ENCODE peak calls at places on chromosomes 5 and 9, in seven cellular contexts. N is OCI-LY7, U is WERI-Rb-1, W is adipocyte, A is fibroblast of lung, Q is spleen, L is heart right ventricle. B is an unnamed sample. For H3K36me3, the result is how much of the 10 kb centered on the place peaks cover.

GRCh38 chr5:140000332-140000731 is 42.8 kb downstream of the NRG2 start:
- DNase-seq in N (no peak), U (no peak), W (no peak), A (no peak), Q (no peak), L (peak), B (no peak)

GRCh38 chr5:53482717-53483638 is 2.5 kb downstream of the FST start:
- DNase-seq in N (peak), U (no peak), W (peak), A (peak), Q (peak), L (peak), B (peak)

GRCh38 chr5:173618927-173619519 is 2.6 kb upstream of the BOD1 start:
- DNase-seq in N (peak), U (peak), W (peak), A (peak), Q (no peak), L (peak), B (no peak)

GRCh38 chr5:90293931-90294330 is 115.6 kb downstream of the CETN3 start:
- DNase-seq in N (no peak), U (no peak), W (no peak), A (peak), Q (no peak), L (no peak), B (no peak)

GRCh38 chr5:22560115-22560514 is 293.0 kb downstream of the CDH12 start:
- DNase-seq in N (no peak), U (no peak), W (peak), A (peak), Q (no peak), L (no peak), B (no peak)

GRCh38 chr9:5352637-5353248 is 13.1 kb upstream of the RLN1 start:
- DNase-seq in N (no peak), U (no peak), W (no peak), A (no peak), Q (no peak), L (no peak), B (no peak)

GRCh38 chr5:172583931-172584511 is 57.0 kb upstream of the NEURL1B start:
- DNase-seq in N (no peak), U (no peak), W (no peak), A (no peak), Q (peak), L (peak), B (no peak)

GRCh38 chr5:157924931-157925729 is 66.2 kb upstream of the CLINT1 start:
- DNase-seq in N (no peak), U (no peak), W (no peak), A (no peak), Q (no peak), L (no peak), B (no peak)

GRCh38 chr5:30063503-30063902 is 1130.0 kb upstream of the CDH6 start:
- DNase-seq in N (no peak), U (no peak), W (no peak), A (no peak), Q (no peak), L (no peak), B (no peak)

GRCh38 chr5:67234671-67235176 is 38.1 kb upstream of the CD180 start:
- DNase-seq in N (no peak), U (no peak), W (peak), A (peak), Q (peak), L (peak), B (peak)

GRCh38 chr5:172731286-172732073 is 39.5 kb downstream of the DUSP1 start:
- DNase-seq in N (no peak), U (no peak), W (no peak), A (no peak), Q (no peak), L (no peak), B (peak)

GRCh38 chr9:76512826-76513225 is 53.8 kb downstream of the GCNT1 start:
- DNase-seq in N (no peak), U (no peak), W (peak), A (peak), Q (no peak), L (no peak), B (no peak)

GRCh38 chr9:130689937-130690700 is 3.5 kb upstream of the EXOSC2 start:
- DNase-seq in N (peak), U (no peak), W (peak), A (peak), Q (no peak), L (peak), B (no peak)

GRCh38 chr5:112479418-112479817 is 60.3 kb upstream of the EPB41L4A start:
- DNase-seq in N (no peak), U (no peak), W (peak), A (peak), Q (no peak), L (no peak), B (no peak)

GRCh38 chr9:14434971-14435718 is 121.2 kb upstream of the NFIB start:
- DNase-seq in N (no peak), U (no peak), W (no peak), A (no peak), Q (no peak), L (no peak), B (no peak)

GRCh38 chr5:124707516-124707915 is 38.9 kb downstream of the ZNF608 start:
- DNase-seq in N (peak), U (no peak), W (no peak), A (no peak), Q (no peak), L (no peak), B (no peak)

GRCh38 chr9:86282979-86283535 is 719 bp upstream of the ISCA1 start:
- DNase-seq in N (no peak), U (no peak), W (peak), A (peak), Q (peak), L (no peak), B (no peak)

GRCh38 chr5:372911-373709 is 51.6 kb downstream of the AHRR start:
- DNase-seq in N (no peak), U (no peak), W (no peak), A (no peak), Q (peak), L (no peak), B (peak)

GRCh38 chr5:124574521-124575436 is 171.7 kb downstream of the ZNF608 start:
- DNase-seq in N (no peak), U (no peak), W (no peak), A (no peak), Q (no peak), L (no peak), B (no peak)

GRCh38 chr9:38118862-38119435 is 49.9 kb upstream of the SHB start:
- DNase-seq in N (no peak), U (no peak), W (no peak), A (no peak), Q (peak), L (no peak), B (no peak)

GRCh38 chr9:85417674-85418073 is 324.1 kb downstream of the AGTPBP1 start:
- DNase-seq in N (no peak), U (no peak), W (no peak), A (no peak), Q (no peak), L (no peak), B (no peak)

GRCh38 chr9:77488439-77489126 is 159.5 kb downstream of the GNA14 start:
- DNase-seq in N (peak), U (no peak), W (peak), A (peak), Q (no peak), L (no peak), B (no peak)

GRCh38 chr9:93656426-93657222 is 80.2 kb downstream of the PHF2 start:
- DNase-seq in N (no peak), U (peak), W (no peak), A (no peak), Q (peak), L (no peak), B (peak)

GRCh38 chr5:11563822-11564221 is 340.4 kb downstream of the CTNND2 start:
- DNase-seq in N (no peak), U (no peak), W (no peak), A (no peak), Q (no peak), L (no peak), B (no peak)

GRCh38 chr5:159965031-159965837 is 43.7 kb upstream of the TTC1 start:
- DNase-seq in N (peak), U (peak), W (peak), A (peak), Q (peak), L (peak), B (peak)

GRCh38 chr5:170000155-170000554 is 19.9 kb upstream of the INSYN2B start:
- DNase-seq in N (no peak), U (no peak), W (no peak), A (no peak), Q (no peak), L (no peak), B (no peak)

GRCh38 chr9:99430301-99430700 is 208.2 kb downstream of the SEC61B start:
- DNase-seq in N (no peak), U (no peak), W (no peak), A (peak), Q (no peak), L (no peak), B (no peak)

GRCh38 chr5:108280248-108280647 is 101.7 kb downstream of the FBXL17 start:
- DNase-seq in N (no peak), U (no peak), W (no peak), A (no peak), Q (no peak), L (no peak), B (no peak)

DNA sequence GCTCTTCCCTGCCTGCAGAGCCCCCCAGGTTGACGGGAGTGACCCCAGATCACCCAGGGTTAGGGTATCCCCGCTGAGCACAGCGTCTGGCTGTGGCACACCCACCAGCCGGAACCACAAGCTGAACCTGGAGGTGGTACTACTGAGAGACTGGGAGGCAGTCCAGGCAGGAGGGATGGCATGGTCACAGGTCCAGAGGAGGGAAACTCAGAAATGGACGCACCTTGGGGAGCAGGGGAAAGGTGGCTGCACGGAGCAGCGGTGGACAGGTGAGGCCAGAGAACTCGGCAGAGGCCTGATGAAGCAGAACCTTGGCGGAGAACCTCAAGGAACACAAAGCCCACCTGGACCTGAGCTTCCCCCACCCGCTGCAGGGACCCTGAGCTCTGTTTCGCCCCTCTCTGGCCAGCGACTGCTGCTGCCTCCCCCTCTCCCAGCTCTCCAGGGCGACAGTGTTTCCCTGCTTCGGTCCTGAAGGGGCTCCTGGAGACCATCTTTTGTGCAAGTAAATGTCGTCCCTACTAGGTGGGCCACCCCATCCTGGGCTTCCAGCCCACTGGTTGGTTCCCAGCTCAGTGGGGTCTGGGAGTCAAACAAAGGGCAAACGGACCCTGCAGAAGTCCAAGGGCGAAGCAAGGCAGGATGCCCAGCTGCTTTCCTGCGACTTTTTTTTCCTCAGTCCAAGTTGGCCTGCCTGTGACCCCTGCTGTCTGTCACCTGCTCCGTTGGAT is 845 bp downstream of the ADGRD2 start:
- DNase-seq in N (no peak), U (no peak), W (no peak), A (no peak), Q (peak), L (no peak), B (no peak)
- H3K4me3 ChIP-seq in N (no peak), U (no peak), W (no peak), A (no peak), Q (no peak), L (no peak), B (no peak)

GRCh38 chr5:14305045-14305444 is 161.9 kb downstream of the TRIO start:
- DNase-seq in N (no peak), U (no peak), W (peak), A (peak), Q (no peak), L (peak), B (no peak)
- H3K36me3 ChIP-seq in N (under half), U (under half), W (half or more), A (under half), Q (half or more), L (under half), B (under half)

DNA sequence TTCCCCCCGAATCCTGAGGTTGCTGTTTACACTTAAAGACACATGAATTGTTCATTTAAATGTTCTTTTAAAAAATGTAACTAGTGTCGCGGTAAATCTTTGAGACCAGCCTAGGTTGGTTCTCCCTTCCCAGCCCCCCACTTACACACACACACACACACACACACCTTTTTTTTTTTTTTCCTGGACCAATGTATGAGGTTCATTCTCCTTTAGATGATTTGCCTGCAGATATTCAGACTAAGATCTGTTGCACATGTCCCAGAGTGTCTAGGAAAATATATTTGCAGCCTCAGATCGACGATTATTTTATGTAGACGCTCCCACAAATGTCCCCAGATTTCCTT is 4.4 kb upstream of the ELAVL2 start:
- DNase-seq in N (no peak), U (no peak), W (no peak), A (no peak), Q (no peak), L (no peak), B (no peak)
- H3K4me3 ChIP-seq in N (no peak), U (peak), W (no peak), A (no peak), Q (no peak), L (no peak), B (no peak)

GRCh38 chr9:35748239-35748857 is 680 bp downstream of the GBA2 start:
- DNase-seq in N (peak), U (no peak), W (peak), A (no peak), Q (no peak), L (no peak), B (no peak)

GRCh38 chr9:35745569-35745968 is 3.5 kb downstream of the GBA2 start:
- DNase-seq in N (no peak), U (no peak), W (no peak), A (no peak), Q (no peak), L (no peak), B (no peak)

GRCh38 chr9:35743880-35744518 is 5.0 kb downstream of the GBA2 start:
- DNase-seq in N (no peak), U (no peak), W (no peak), A (no peak), Q (no peak), L (no peak), B (no peak)

GRCh38 chr9:35748858-35749514 is at the start of the genes GBA2 and RGP1:
- DNase-seq in N (peak), U (peak), W (peak), A (peak), Q (peak), L (peak), B (peak)

DNA sequence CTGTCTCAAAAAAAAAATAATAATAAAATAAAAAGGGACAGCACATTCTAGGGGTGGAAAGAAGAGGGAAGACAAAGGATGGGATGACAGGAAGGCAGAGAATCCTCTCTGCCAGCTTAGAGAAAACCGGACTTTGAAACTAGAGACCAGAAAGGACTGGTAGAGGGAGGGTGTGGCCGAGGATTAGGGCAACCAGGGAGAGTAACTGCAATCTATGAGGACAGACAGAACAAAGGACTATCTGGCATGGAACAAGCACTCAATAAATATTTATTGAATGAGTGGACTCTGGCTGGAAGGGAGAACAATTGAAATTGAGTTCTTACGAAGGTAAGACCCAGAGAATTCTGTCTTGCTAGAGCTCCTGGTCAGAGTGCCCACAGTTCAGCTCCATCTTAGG is 2.4 kb downstream of the GBA2 start:
- DNase-seq in N (no peak), U (no peak), W (peak), A (no peak), Q (no peak), L (no peak), B (no peak)
- H3K36me3 ChIP-seq in N (under half), U (under half), W (under half), A (under half), Q (half or more), L (under half), B (under half)

GRCh38 chr5:151608522-151608921 is 17.4 kb upstream of the FAT2 start:
- DNase-seq in N (no peak), U (no peak), W (no peak), A (no peak), Q (no peak), L (no peak), B (no peak)
- H3K4me3 ChIP-seq in N (no peak), U (no peak), W (no peak), A (no peak), Q (no peak), L (no peak), B (no peak)

DNA sequence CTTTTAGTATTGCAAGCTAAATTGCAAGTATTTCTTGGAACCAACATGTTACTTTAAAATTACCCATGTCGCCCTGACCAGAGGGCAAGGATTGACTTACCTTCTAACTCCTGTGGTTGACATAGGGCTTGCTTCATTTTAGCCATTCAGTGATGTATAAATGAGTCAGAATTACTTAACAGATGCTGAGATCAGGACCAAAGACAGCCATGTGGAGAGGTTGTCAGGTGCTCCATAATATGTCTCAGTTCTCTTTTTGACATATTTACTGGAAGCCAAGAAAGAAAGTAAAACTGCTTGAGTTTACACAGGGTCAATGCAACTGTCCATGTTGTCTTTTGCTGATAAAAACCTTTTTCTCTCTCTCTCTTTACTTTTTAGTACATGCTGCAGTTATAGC is 33.2 kb downstream of the F2RL2 start:
- DNase-seq in N (no peak), U (no peak), W (no peak), A (no peak), Q (no peak), L (no peak), B (no peak)
- H3K36me3 ChIP-seq in N (under half), U (under half), W (under half), A (under half), Q (half or more), L (under half), B (under half)

GRCh38 chr9:116008278-116008677 is 145.3 kb upstream of the PAPPA start:
- DNase-seq in N (no peak), U (no peak), W (no peak), A (no peak), Q (no peak), L (no peak), B (no peak)
- H3K4me3 ChIP-seq in N (no peak), U (no peak), W (no peak), A (no peak), Q (no peak), L (no peak), B (no peak)

GRCh38 chr5:57280811-57281301 is 107.0 kb downstream of the GPBP1 start:
- DNase-seq in N (no peak), U (no peak), W (no peak), A (no peak), Q (no peak), L (no peak), B (no peak)

GRCh38 chr5:57276353-57276752 is 102.5 kb downstream of the GPBP1 start:
- DNase-seq in N (no peak), U (peak), W (no peak), A (no peak), Q (no peak), L (no peak), B (no peak)

DNA sequence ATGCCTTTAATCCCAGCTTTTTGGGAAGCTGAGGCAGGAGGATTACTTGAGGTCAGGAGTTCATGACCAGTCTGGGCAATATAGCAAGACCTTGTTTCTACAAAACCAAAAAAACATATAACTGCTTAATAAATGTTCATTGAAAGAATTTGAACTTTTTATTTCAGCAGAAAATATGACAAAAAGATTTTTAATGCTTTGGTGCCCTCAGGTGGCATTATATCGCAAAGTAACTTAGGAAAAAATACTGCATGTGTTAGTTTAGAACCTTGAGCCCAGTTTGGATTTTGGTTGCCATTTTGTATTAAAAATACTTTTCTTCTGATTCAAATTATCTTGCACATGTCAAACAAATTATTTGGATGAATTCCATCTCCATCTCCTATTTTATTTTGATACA is 103.2 kb downstream of the GPBP1 start:
- DNase-seq in N (peak), U (no peak), W (peak), A (peak), Q (no peak), L (no peak), B (no peak)
- H3K36me3 ChIP-seq in N (under half), U (under half), W (under half), A (under half), Q (under half), L (under half), B (under half)

GRCh38 chr5:73692166-73692640 is 66.2 kb downstream of the ARHGEF28 start:
- DNase-seq in N (no peak), U (no peak), W (peak), A (peak), Q (no peak), L (no peak), B (no peak)

GRCh38 chr5:73693573-73694061 is 67.6 kb downstream of the ARHGEF28 start:
- DNase-seq in N (peak), U (peak), W (peak), A (peak), Q (no peak), L (no peak), B (no peak)

GRCh38 chr5:73694089-73694488 is 68.1 kb downstream of the ARHGEF28 start:
- DNase-seq in N (no peak), U (no peak), W (peak), A (no peak), Q (no peak), L (no peak), B (no peak)

GRCh38 chr5:73691301-73691700 is 65.3 kb downstream of the ARHGEF28 start:
- DNase-seq in N (no peak), U (no peak), W (no peak), A (no peak), Q (no peak), L (no peak), B (no peak)

DNA sequence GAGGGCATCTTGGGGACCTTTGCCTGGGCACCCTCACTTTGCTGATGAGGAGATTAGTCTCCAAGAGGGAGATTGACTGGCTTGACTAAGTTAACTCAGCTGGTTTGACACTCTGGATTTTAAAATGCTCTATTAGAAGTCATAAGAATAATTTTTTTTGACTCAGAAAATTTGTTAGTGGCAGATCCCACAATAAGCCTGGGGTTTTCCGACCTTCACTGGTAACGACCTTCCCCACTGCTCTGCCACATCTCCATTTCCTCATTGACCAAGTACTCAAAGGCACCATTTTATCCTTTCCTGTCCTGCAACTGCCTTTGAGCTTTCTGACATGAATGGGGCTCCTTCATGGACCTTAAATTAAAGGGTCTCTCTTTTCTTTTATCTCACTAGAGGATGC is 67.0 kb downstream of the ARHGEF28 start:
- DNase-seq in N (no peak), U (no peak), W (no peak), A (no peak), Q (no peak), L (no peak), B (no peak)
- H3K4me3 ChIP-seq in N (no peak), U (no peak), W (no peak), A (no peak), Q (no peak), L (no peak), B (no peak)

GRCh38 chr9:136720887-136721338 is 8.5 kb downstream of the DIPK1B start:
- DNase-seq in N (no peak), U (no peak), W (no peak), A (no peak), Q (no peak), L (no peak), B (no peak)
- H3K36me3 ChIP-seq in N (under half), U (half or more), W (under half), A (under half), Q (half or more), L (under half), B (under half)